ENCODE peak calls at places on chromosomes 4 and X, in seven cellular contexts. G is body of pancreas, B is lung, Q is transverse colon, L is HFF-Myc, K is neural crest cell, A is lower leg skin. I is an unnamed sample.

GRCh38 chrX:119726900-119727555 is 31.4 kb upstream of the SOWAHD start:
- DNase-seq in G (no peak), B (no peak), Q (no peak), L (no peak), K (no peak), A (no peak), I (no peak)

GRCh38 chr4:96352051-96352517 is 512.2 kb downstream of the PDHA2 start:
- DNase-seq in G (peak; percentile 8), B (no peak), Q (no peak), L (no peak), K (peak; percentile 17), A (no peak), I (no peak)

GRCh38 chr4:113312529-113312928 is 263.1 kb downstream of the ANK2 start:
- DNase-seq in G (no peak), B (no peak), Q (no peak), L (no peak), K (no peak), A (no peak), I (no peak)

GRCh38 chrX:100635989-100636320 is 651 bp downstream of the TSPAN6 start:
- DNase-seq in G (no peak), B (no peak), Q (no peak), L (no peak), K (no peak), A (no peak), I (no peak)

GRCh38 chrX:45614853-45615252 is 414.2 kb upstream of the DIPK2B start:
- DNase-seq in G (no peak), B (no peak), Q (no peak), L (no peak), K (no peak), A (no peak), I (no peak)

GRCh38 chrX:14497184-14497666 is 32.1 kb upstream of the GLRA2 start:
- DNase-seq in G (no peak), B (no peak), Q (no peak), L (no peak), K (no peak), A (no peak), I (no peak)

GRCh38 chr4:74654230-74654681 is 140.1 kb downstream of the BTC start:
- DNase-seq in G (no peak), B (no peak), Q (no peak), L (no peak), K (no peak), A (no peak), I (no peak)

GRCh38 chr4:181860157-181860556 is 383.0 kb upstream of the TENM3 start:
- DNase-seq in G (no peak), B (no peak), Q (no peak), L (peak; percentile 20), K (no peak), A (no peak), I (no peak)

GRCh38 chrX:54639018-54639345 is 109.0 kb downstream of the GNL3L start:
- DNase-seq in G (no peak), B (no peak), Q (no peak), L (no peak), K (no peak), A (no peak), I (no peak)

GRCh38 chr4:22245294-22245693 is 270.6 kb downstream of the ADGRA3 start:
- DNase-seq in G (no peak), B (no peak), Q (no peak), L (no peak), K (no peak), A (no peak), I (no peak)

GRCh38 chr4:116358633-116359222 is 726.6 kb downstream of the TRAM1L1 start:
- DNase-seq in G (peak; percentile 81), B (peak; percentile 76), Q (peak; percentile 66), L (peak; percentile 29), K (peak; percentile 55), A (peak; percentile 68), I (no peak)

GRCh38 chrX:108001218-108001814 is 19.1 kb upstream of the TEX13B start:
- DNase-seq in G (no peak), B (no peak), Q (no peak), L (peak; percentile 16), K (no peak), A (peak; percentile 24), I (no peak)

GRCh38 chrX:140715787-140716186 is 6.2 kb downstream of the LINC00632 start:
- DNase-seq in G (no peak), B (no peak), Q (no peak), L (no peak), K (no peak), A (no peak), I (no peak)

GRCh38 chr4:97013309-97014106 is 1129.8 kb downstream of the STPG2 start:
- DNase-seq in G (no peak), B (no peak), Q (no peak), L (no peak), K (no peak), A (no peak), I (no peak)

GRCh38 chrX:39144323-39144722 is 343.1 kb downstream of the MID1IP1 start:
- DNase-seq in G (no peak), B (no peak), Q (no peak), L (no peak), K (no peak), A (no peak), I (no peak)

GRCh38 chr4:147103403-147103946 is 157.8 kb upstream of the TTC29 start:
- DNase-seq in G (no peak), B (no peak), Q (no peak), L (no peak), K (no peak), A (peak; percentile 76), I (no peak)

GRCh38 chr4:147101678-147102077 is 156.0 kb upstream of the TTC29 start:
- DNase-seq in G (no peak), B (no peak), Q (no peak), L (no peak), K (no peak), A (no peak), I (no peak)

GRCh38 chr4:147108409-147108808 is 162.7 kb upstream of the TTC29 start:
- DNase-seq in G (no peak), B (no peak), Q (no peak), L (no peak), K (no peak), A (no peak), I (no peak)

GRCh38 chr4:147102596-147102995 is 156.9 kb upstream of the TTC29 start:
- DNase-seq in G (no peak), B (no peak), Q (no peak), L (no peak), K (no peak), A (no peak), I (no peak)

DNA sequence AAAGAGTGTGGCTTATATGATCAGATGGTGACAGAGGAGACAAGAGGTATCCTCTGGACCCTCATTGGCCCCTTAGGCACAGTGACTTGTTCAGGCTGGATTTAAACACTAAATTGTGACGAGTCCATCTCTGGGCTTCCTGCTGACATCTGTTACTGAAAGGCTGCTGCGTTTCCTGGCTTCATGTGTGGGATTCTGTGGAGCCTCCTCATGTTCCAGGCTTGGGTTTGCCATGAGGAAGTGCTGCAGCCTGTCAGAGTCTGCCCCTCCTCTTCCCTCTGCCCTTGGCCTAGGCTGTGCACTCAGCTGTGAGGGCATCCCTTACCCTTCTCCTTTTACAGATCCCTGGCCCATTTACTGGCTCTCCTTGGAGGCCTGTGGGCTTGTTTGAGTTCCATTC is 159.1 kb upstream of the TTC29 start:
- DNase-seq in G (no peak), B (no peak), Q (no peak), L (no peak), K (no peak), A (no peak), I (no peak)
- TF ChIP-seq CTCF in G (no peak), B (no peak), Q (no peak), L (no peak), K (no peak), A (no peak), I (no peak)

DNA sequence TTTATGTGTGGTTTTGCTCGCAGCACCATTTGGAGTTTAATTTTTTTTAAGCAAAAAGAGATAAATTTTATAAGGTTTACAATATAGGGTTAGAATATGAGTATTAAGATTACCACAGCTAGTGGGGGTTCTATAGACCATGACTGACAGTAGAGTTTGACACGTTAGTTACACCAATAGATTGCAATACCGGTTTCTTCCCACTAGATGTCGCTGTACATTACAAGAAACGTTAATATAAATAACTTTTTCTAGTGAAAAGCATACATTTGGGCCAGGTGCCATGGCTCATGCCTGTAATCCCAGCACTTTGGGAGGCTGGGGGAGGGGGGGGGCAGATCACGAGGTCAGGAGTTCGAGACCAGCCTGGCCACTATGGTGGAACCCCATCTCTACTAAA is 433.6 kb downstream of the MAGEB5 start:
- DNase-seq in G (no peak), B (no peak), Q (no peak), L (no peak), K (peak; percentile 3), A (no peak), I (no peak)
- TF ChIP-seq CTCF in G (no peak), B (peak; percentile 6), Q (no peak), L (peak; percentile 23), K (peak; percentile 62), A (no peak), I (no peak)

DNA sequence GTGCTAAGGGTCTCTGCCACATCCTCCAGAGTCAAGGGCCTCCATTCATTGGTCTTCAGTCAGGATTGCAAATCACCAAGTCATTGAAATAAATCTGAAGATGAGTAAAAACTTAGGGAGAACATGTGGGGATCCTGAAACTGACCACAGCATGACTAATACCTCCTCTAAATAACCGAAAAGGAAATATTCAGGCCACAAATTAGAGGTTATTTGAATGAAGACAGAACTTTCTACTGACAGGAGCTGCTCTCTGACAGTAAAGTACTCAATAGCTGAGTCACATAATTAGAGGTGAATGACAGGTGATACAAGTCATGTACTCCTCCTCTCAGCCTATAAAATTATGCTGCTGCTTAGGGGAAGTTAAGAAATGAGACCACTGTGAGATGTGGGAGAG is 240.2 kb upstream of the F9 start:
- DNase-seq in G (no peak), B (no peak), Q (no peak), L (no peak), K (no peak), A (no peak), I (no peak)
- TF ChIP-seq CTCF in G (no peak), B (no peak), Q (no peak), L (no peak), K (no peak), A (no peak), I (no peak)

DNA sequence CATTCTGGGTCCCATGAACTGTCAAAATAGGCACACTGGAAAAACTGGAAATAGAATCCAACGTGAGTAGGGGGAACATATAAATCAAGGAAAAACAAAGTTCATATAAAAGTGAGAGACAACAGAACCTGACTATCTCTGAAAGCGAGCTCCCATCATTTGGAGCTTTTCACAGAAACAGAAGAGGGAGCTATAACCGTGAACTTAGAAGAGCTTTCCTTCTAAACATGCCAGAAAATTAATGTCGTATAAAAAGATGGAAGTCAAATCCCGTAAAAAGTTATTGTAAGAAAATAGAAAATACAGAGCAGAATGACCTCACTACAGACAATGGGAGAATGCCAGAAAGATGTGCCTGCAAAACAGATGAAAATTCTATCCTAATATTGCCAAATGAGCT is 23.9 kb upstream of the HSD17B10 start:
- DNase-seq in G (no peak), B (no peak), Q (no peak), L (no peak), K (no peak), A (no peak), I (no peak)
- TF ChIP-seq CTCF in G (no peak), B (no peak), Q (no peak), L (no peak), K (no peak), A (no peak), I (no peak)

GRCh38 chr4:114791976-114792375 is 193.4 kb downstream of the UGT8 start:
- DNase-seq in G (no peak), B (no peak), Q (no peak), L (no peak), K (no peak), A (no peak), I (no peak)
- TF ChIP-seq CTCF in G (no peak), B (no peak), Q (no peak), L (no peak), K (no peak), A (no peak), I (no peak)

GRCh38 chr4:70667710-70668535 is 1.6 kb upstream of the JCHAIN start:
- DNase-seq in G (no peak), B (no peak), Q (no peak), L (no peak), K (no peak), A (no peak), I (no peak)
- TF ChIP-seq CTCF in G (no peak), B (no peak), Q (no peak), L (no peak), K (no peak), A (no peak), I (no peak)

I was measured in natural killer cell.